ENCODE peak calls at places on chromosomes 12 and 14, in four cellular contexts. F is tibial artery, J is colonic mucosa, V is stomach. Y is an unnamed sample.

GRCh38 chr14:23056257-23056955 is 914 bp downstream of the CDH24 start:
- DNase-seq in J (peak), F (peak), V (peak), Y (peak)

GRCh38 chr12:67968316-67968715 is 20.9 kb upstream of the IFNG-AS1 start:
- DNase-seq in V (no peak), F (no peak), J (no peak), Y (no peak)

GRCh38 chr12:46518184-46518583 is 145.6 kb upstream of the SLC38A2 start:
- DNase-seq in F (no peak), J (no peak), V (no peak), Y (no peak)

GRCh38 chr14:59272633-59273032 is 84.2 kb downstream of the DAAM1 start:
- DNase-seq in J (no peak), V (no peak), F (no peak), Y (no peak)

GRCh38 chr12:106417926-106418910 is 60.7 kb downstream of the POLR3B start:
- DNase-seq in J (no peak), F (no peak), V (no peak), Y (no peak)

GRCh38 chr12:122870867-122871664 is 24.9 kb downstream of the VPS37B start:
- DNase-seq in F (no peak), V (peak), J (no peak), Y (no peak)

GRCh38 chr14:103930051-103930604 is 1.9 kb downstream of the TDRD9 start:
- DNase-seq in F (no peak), J (no peak), V (no peak), Y (no peak)

GRCh38 chr12:19129486-19130223 is at the start of gene PLEKHA5:
- DNase-seq in F (peak), J (peak), V (peak), Y (peak)

GRCh38 chr12:52873832-52874572 is 25.2 kb upstream of the KRT78 start:
- DNase-seq in F (peak), V (peak), J (peak), Y (peak)

GRCh38 chr12:29023436-29024076 is 125.5 kb upstream of the FAR2 start:
- DNase-seq in V (no peak), F (no peak), J (no peak), Y (no peak)

GRCh38 chr14:24307575-24308341 is at the start of gene CIDEB:
- DNase-seq in J (peak), V (peak), F (peak), Y (peak)

GRCh38 chr12:66020481-66020880 is 110.1 kb downstream of the LLPH start:
- DNase-seq in J (no peak), F (no peak), V (no peak), Y (no peak)

GRCh38 chr12:32431025-32431424 is 31.7 kb downstream of the FGD4 start:
- DNase-seq in V (no peak), F (no peak), J (no peak), Y (no peak)

DNA sequence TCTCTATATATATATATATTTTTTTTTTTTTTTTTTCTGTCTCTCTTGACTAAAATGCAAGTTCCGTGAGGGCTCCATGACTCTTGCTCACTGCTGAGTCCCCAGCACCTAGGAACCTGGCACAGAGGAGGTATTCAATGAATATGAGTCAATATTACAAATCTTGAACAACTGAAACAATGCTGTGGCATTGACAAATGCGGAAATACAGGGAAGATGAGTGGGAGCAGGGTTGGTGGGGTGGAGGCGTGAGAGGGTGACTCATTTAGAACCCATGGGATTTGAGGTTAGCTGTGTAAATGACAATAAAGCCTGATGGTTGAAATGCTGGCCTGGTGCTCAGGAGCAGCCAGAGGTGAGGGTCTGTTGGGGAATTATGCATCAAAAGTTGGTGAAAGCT is 121.7 kb upstream of the FUT8 start:
- DNase-seq in F (no peak), V (no peak), J (no peak), Y (no peak)
- H3K27ac ChIP-seq in F (no peak), V (peak), J (no peak), Y (no peak)

DNA sequence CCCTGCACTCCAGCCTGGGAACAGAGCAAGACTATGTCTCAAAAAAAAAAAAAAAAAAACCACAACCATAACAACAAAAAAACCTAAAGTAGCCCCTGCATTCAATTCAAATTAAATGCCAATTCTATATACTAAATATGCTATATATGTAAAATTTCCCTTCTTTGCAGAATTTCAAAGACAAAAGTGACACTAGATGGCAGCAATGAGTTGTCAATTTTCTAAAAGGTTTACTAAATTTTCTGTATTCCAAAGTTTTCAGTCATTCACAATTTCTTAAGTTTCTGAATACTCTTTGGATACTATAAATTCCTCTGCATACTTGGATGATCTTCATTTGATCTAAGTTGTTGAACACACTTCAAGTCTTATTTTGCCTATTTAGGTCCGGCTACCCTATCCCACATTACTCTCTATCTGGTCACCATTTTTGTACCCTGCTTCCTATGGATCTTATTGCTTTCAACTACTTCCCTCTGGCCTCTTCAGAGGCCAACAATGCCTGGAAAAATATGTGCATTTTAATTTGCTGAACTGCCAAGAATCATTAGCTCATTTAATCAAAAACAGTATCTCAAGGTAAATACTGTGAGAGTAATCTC is 27.9 kb downstream of the HNRNPC start:
- DNase-seq in J (no peak), F (no peak), V (no peak), Y (no peak)
- TF ChIP-seq CTCF in J (peak), F (peak), V (no peak), Y (no peak)

DNA sequence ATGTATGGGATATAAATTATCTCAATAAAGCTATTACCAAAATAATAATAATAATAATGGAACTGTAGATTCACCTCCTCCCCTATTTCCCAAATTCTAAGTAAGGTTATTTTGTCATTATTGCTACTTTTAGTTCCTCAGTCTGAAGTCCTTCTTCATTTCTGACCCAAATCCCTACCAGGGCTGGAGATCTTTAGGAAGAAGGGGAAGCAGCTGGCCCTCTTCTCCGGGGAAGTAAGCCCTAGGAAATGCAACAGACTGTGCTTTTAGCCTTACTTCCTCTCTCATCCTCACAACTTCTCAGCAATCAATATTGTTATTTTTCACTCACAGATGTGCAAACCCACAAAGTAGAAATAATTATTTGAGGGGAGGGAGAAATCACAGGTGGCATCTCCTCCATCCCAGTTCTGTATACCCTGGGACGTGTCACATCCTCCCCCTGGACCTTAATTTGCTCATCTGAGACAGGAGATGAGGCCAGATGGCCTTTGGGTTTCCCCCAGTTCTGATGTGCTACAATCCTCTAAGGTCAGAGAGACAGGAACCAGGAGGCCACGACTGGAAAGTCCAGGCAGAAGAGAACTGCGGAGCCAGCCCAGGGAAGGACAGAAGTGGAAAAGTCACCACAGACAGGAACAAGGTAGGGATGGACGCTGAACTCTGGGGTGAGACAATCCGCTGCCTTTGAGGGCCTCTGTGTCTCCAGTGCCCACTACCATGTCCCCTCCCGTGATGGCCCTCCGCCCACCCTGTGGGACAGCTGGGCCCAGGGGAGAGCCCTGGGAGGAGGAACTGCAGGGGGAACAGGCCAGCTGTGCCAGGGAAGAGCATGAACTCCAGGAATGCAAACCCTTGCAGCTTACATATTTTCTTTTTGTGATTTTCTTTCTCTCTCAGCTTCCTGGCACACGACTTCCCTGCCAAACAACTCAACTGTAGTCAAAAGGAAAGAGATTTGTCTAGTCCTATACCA is 10.6 kb upstream of the TNFRSF1A start:
- DNase-seq in J (no peak), V (no peak), F (no peak), Y (no peak)
- H3K27ac ChIP-seq in J (peak), V (peak), F (peak), Y (peak)

DNA sequence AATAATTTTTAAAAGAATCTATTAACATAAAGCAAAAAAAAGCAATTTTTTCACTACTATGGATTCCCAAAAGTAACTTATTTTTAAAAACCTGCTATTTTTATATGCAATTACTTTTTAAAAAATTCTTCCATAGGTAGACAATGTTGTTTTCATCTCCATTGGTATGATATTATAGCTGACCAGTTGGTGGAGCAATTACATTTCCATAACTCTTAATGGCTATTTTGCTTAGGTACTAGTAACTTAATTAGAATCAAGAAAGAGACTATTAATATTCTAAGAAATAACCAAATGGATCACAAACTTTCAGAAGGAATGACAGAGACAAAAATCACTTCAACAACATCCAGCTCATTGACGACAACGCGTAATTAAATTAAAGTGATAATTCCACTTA is 64.7 kb upstream of the PTCSC3 start:
- DNase-seq in F (no peak), J (no peak), V (no peak), Y (no peak)
- TF ChIP-seq CTCF in F (no peak), J (no peak), V (no peak), Y (no peak)

DNA sequence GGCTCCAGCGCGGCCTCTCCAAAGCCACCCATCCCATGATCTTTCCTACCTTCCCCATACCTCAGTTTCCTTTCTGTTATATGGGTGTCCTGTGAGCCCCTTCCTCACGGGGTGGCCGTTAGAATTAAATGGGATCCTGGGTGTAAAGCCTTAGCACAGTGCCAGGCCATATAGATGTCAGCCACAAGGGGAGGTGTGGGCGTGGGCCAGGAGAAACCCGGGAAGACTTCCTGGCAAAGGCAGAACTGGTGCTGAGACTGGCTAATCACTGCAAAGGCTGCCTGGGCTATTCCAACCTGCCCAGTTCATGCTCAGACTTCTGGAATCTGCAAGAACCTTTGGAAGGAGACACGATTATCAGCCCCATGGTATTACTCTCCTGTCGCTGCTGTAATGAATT is 11.0 kb upstream of the NCOR2 start:
- DNase-seq in F (no peak), J (no peak), V (no peak), Y (no peak)
- H3K27ac ChIP-seq in F (no peak), J (no peak), V (no peak), Y (no peak)

DNA sequence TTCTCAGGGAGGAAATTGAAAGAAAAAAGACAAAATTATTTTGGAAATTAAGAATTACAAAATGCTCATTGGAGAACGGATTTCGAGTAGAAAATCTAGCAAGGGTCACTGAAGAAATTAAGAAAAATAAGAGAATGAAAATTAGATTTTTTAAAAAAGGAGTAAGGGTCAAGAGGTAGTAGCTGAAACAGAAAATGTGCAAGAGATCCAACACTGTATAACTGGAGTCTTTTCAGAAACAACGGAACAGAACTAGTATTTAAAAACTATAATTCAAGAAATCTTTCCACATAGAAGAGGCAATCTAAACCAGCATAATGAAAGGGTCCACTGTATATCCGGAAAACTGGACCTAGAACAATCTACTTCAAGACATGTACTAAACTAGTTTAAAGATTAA is 28.2 kb downstream of the ATP2B1 start:
- DNase-seq in J (no peak), V (no peak), F (no peak), Y (no peak)
- TF ChIP-seq CTCF in J (no peak), V (no peak), F (no peak), Y (no peak)

DNA sequence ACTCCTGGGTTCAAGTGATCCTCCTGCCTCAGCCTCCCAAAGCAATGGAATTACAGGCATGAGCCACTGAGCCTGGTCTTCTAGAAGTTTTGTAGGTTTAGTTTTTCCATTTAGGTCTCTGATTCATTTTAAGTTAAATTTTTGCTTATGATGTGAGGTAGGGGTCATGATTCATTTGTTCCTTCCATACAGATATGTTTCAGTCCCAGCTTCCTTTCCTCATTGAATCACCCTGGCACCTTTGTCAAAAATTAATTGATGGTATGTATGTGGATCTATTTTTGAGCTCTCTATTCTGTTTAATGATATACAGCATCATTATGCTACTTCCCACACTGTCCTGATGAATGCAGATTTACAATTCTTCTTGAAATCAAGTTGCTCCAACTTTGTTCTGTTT is 25.6 kb upstream of the CABP1 start:
- DNase-seq in F (no peak), J (no peak), V (no peak), Y (no peak)
- H3K27ac ChIP-seq in F (no peak), J (no peak), V (no peak), Y (no peak)

GRCh38 chr14:66401447-66402095 is 84.6 kb upstream of the CCDC196 start:
- DNase-seq in V (no peak), J (no peak), F (no peak), Y (no peak)
- TF ChIP-seq CTCF in V (no peak), J (peak), F (no peak), Y (no peak)

DNA sequence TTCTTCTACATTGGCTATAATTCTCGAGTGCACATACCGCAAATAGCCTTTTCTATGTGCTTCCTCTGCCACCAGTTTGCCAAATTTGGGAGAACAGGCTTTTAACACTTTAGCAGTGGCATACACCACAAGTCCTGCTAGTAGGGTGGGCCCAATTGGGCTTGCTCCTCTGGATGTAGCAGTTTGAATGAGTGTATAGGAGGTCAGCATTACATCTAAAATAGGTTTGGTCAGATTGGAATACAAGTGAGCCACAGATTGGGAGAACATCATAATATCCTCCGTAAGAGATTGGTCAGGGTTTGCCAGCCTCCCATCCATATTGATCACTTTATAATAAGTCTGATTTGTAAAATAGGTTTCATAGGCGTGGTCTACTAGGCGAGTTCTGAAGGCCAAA is 902 bp downstream of the ABCD2 start:
- DNase-seq in J (no peak), F (no peak), V (no peak), Y (no peak)
- H3K27ac ChIP-seq in J (peak), F (peak), V (peak), Y (no peak)